ENCODE peak calls at places on chromosomes 3 and 15, in four cellular contexts. Q, E, U and K are unnamed samples.

GRCh38 chr15:39493393-39494067 is 87.3 kb upstream of the THBS1 start:
- DNase-seq in Q (no peak), E (no peak), U (no peak), K (no peak)

GRCh38 chr15:51229907-51230328 is 108.5 kb downstream of the CYP19A1 start:
- DNase-seq in Q (peak), E (no peak), U (no peak), K (no peak)

GRCh38 chr3:134309987-134310700 is 59.5 kb upstream of the RYK start:
- DNase-seq in Q (peak), E (no peak), U (no peak), K (no peak)

GRCh38 chr3:57228734-57229505 is 1.4 kb downstream of the APPL1 start:
- DNase-seq in Q (no peak), E (no peak), U (no peak), K (no peak)

GRCh38 chr3:151864423-151865101 is 8.9 kb upstream of the SUCNR1 start:
- DNase-seq in Q (no peak), E (no peak), U (no peak), K (no peak)

GRCh38 chr15:58562135-58562534 is 130.3 kb downstream of the LIPC start:
- DNase-seq in Q (no peak), E (no peak), U (no peak), K (no peak)

GRCh38 chr15:67548862-67549651 is 6.6 kb downstream of the MAP2K5 start:
- DNase-seq in Q (no peak), E (no peak), U (peak), K (no peak)

GRCh38 chr3:190644766-190645165 is 130.9 kb downstream of the IL1RAP start:
- DNase-seq in Q (no peak), E (no peak), U (no peak), K (no peak)

GRCh38 chr3:123688241-123688747 is 103.4 kb upstream of the HACD2 start:
- DNase-seq in Q (peak), E (no peak), U (no peak), K (no peak)

GRCh38 chr3:32421991-32422859 is 30.6 kb downstream of the CMTM7 start:
- DNase-seq in Q (no peak), E (no peak), U (no peak), K (no peak)

GRCh38 chr15:23912191-23912590 is 225.1 kb upstream of the NDN start:
- DNase-seq in Q (no peak), E (no peak), U (peak), K (no peak)

GRCh38 chr3:2523251-2523836 is 424.7 kb downstream of the CNTN4 start:
- DNase-seq in Q (no peak), E (no peak), U (no peak), K (no peak)

GRCh38 chr15:82045179-82045891 is 483 bp downstream of the MEX3B start:
- DNase-seq in Q (no peak), E (no peak), U (no peak), K (no peak)

GRCh38 chr15:93497256-93497655 is 408.2 kb upstream of the RGMA start:
- DNase-seq in Q (no peak), E (no peak), U (no peak), K (no peak)

GRCh38 chr15:63628123-63628822 is 31.1 kb downstream of the FBXL22 start:
- DNase-seq in Q (no peak), E (no peak), U (no peak), K (no peak)

GRCh38 chr3:129727707-129728106 is 121.2 kb upstream of the PLXND1 start:
- DNase-seq in Q (no peak), E (no peak), U (no peak), K (no peak)

GRCh38 chr3:133474251-133474801 is 74.5 kb downstream of the BFSP2 start:
- DNase-seq in Q (no peak), E (no peak), U (no peak), K (no peak)

GRCh38 chr3:125186800-125187598 is 25.5 kb downstream of the SLC12A8 start:
- DNase-seq in Q (no peak), E (no peak), U (no peak), K (no peak)

GRCh38 chr3:151925419-151925818 is 52.0 kb downstream of the SUCNR1 start:
- DNase-seq in Q (no peak), E (no peak), U (no peak), K (no peak)

GRCh38 chr3:102237838-102238237 is 197.0 kb upstream of the ZPLD1 start:
- DNase-seq in Q (no peak), E (no peak), U (no peak), K (no peak)

GRCh38 chr15:38252481-38253311 is at the start of gene SPRED1:
- DNase-seq in Q (peak), E (no peak), U (no peak), K (peak)

GRCh38 chr3:123723527-123724168 is 138.8 kb upstream of the HACD2 start:
- DNase-seq in Q (peak), E (peak), U (peak), K (peak)

GRCh38 chr3:144636833-144637232 is 665.2 kb downstream of the DIPK2A start:
- DNase-seq in Q (peak), E (no peak), U (peak), K (no peak)

GRCh38 chr3:35965908-35966307 is 326.6 kb downstream of the ARPP21 start:
- DNase-seq in Q (no peak), E (no peak), U (no peak), K (no peak)

GRCh38 chr3:23004971-23005370 is 198.2 kb upstream of the UBE2E2 start:
- DNase-seq in Q (peak), E (no peak), U (no peak), K (no peak)

GRCh38 chr15:80568298-80568697 is 126.8 kb upstream of the ABHD17C start:
- DNase-seq in Q (no peak), E (no peak), U (no peak), K (no peak)

GRCh38 chr3:66808891-66809578 is 189.1 kb upstream of the KBTBD8 start:
- DNase-seq in Q (peak), E (no peak), U (no peak), K (no peak)

GRCh38 chr3:31041161-31041978 is 146.9 kb upstream of the GADL1 start:
- DNase-seq in Q (peak), E (no peak), U (peak), K (no peak)

GRCh38 chr3:106560451-106560966 is 691.7 kb upstream of the CBLB start:
- DNase-seq in Q (no peak), E (no peak), U (no peak), K (no peak)

GRCh38 chr3:4528802-4529201 is 35.7 kb downstream of the ITPR1 start:
- DNase-seq in Q (no peak), E (no peak), U (no peak), K (no peak)

GRCh38 chr3:57281710-57282109 is 10.8 kb downstream of the ASB14 start:
- DNase-seq in Q (no peak), E (no peak), U (no peak), K (no peak)

GRCh38 chr15:26087881-26088280 is 224.8 kb upstream of the ATP10A start:
- DNase-seq in Q (no peak), E (no peak), U (no peak), K (no peak)

GRCh38 chr3:161274691-161275298 is 53.7 kb downstream of the NMD3 start:
- DNase-seq in Q (peak), E (no peak), U (peak), K (peak)

GRCh38 chr3:189824629-189825312 is 193.6 kb downstream of the TP63 start:
- DNase-seq in Q (no peak), E (no peak), U (no peak), K (no peak)

GRCh38 chr15:40722934-40723333 is 28.0 kb downstream of the RAD51 start:
- DNase-seq in Q (no peak), E (no peak), U (no peak), K (no peak)

GRCh38 chr3:65361448-65361847 is 673.6 kb upstream of the ADAMTS9 start:
- DNase-seq in Q (no peak), E (no peak), U (no peak), K (no peak)

GRCh38 chr15:38455096-38455495 is 1.2 kb downstream of the FAM98B start:
- DNase-seq in Q (no peak), E (no peak), U (no peak), K (no peak)

GRCh38 chr3:164476631-164477030 is 601.7 kb downstream of the SI start:
- DNase-seq in Q (no peak), E (no peak), U (no peak), K (no peak)

GRCh38 chr15:57703387-57703786 is 3.1 kb upstream of the POLR2M start:
- DNase-seq in Q (no peak), E (no peak), U (no peak), K (no peak)

GRCh38 chr3:119571688-119572087 is 7.6 kb upstream of the ADPRH start:
- DNase-seq in Q (no peak), E (no peak), U (no peak), K (no peak)

GRCh38 chr3:119571230-119571629 is 8.1 kb upstream of the ADPRH start:
- DNase-seq in Q (no peak), E (no peak), U (no peak), K (no peak)

GRCh38 chr3:119569156-119569555 is 9.7 kb upstream of the CD80 start:
- DNase-seq in Q (no peak), E (no peak), U (no peak), K (no peak)

GRCh38 chr3:119575507-119575906 is 3.8 kb upstream of the ADPRH start:
- DNase-seq in Q (no peak), E (no peak), U (no peak), K (no peak)

DNA sequence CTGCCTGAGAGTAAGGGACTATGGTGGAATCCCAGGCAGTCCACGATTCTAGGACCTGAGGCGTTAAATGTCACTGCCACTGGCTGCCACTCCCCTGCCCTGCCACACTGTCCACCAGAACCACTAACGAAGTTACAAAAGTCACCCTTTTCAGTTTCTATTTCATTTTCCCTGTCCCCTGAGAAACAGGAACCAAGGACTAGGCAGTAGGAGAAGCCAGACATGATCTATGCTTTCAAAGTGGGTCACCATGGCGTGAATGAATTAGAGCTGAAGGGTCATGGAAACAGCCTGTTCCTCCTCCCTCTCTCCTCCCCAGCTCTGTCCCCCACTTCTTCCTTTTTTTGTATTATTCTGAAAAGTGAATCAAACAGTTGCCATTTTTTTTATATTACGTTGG is 9.1 kb upstream of the ADPRH start:
- DNase-seq in Q (no peak), E (no peak), U (no peak), K (no peak)
- TF ChIP-seq TAF1 in Q (no peak), E (no peak), U (no peak), K (no peak)

GRCh38 chr15:101025896-101026631 is 106.9 kb downstream of the LRRK1 start:
- DNase-seq in Q (no peak), E (no peak), U (no peak), K (no peak)
- TF ChIP-seq POLR2A in Q (no peak), E (no peak), U (no peak), K (no peak)

GRCh38 chr3:112339609-112340008 is 6.7 kb downstream of the CD200 start:
- DNase-seq in Q (no peak), E (no peak), U (no peak), K (no peak)
- TF ChIP-seq POLR2AphosphoS5 in Q (no peak), E (no peak), U (no peak), K (no peak)

GRCh38 chr3:72272356-72272755 is 487.4 kb upstream of the PROK2 start:
- DNase-seq in Q (no peak), E (no peak), U (no peak), K (no peak)

GRCh38 chr3:72270730-72271129 is 485.8 kb upstream of the PROK2 start:
- DNase-seq in Q (no peak), E (no peak), U (no peak), K (no peak)

GRCh38 chr3:72271923-72272322 is 487.0 kb upstream of the PROK2 start:
- DNase-seq in Q (no peak), E (no peak), U (no peak), K (no peak)

GRCh38 chr3:72271215-72271614 is 486.3 kb upstream of the PROK2 start:
- DNase-seq in Q (no peak), E (no peak), U (no peak), K (no peak)

DNA sequence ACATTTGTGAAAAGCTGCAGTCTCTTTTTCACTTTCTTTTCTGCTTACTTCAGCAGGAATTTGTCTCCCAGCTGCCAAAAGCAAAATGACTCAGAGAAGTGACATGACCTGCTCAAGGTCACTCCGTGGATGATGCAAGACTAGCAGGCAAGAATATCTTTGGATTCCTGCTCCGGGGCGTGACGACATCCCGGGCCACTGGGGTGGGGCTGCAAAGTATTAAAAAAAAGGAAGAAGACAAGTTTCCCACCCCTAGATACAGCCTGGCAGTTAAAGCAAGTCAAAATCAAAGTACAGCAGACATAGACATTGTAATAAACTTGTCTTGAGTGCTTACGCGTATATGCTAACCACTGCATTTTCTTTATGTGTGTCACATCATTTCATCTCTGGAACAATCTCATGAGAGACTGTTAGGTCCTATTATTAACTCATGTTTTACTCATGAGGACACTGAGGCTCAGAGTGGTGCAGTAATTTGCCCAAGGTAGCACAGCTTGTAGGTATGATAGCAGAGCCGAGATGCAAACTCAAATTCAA is 485.2 kb upstream of the PROK2 start:
- DNase-seq in Q (peak), E (no peak), U (no peak), K (no peak)
- TF ChIP-seq TAF1 in Q (no peak), E (no peak), U (no peak), K (no peak)

GRCh38 chr3:71581981-71582611 is 1.4 kb downstream of the FOXP1 start:
- DNase-seq in Q (peak), E (no peak), U (no peak), K (no peak)
- TF ChIP-seq POLR2A in Q (peak), E (no peak), U (no peak), K (no peak)